ENCODE peak calls at places on chromosomes 11 and 22, in six cellular contexts. F, S, J, H, O and Y are unnamed samples.

GRCh38 chr11:13229675-13230359 is 47.8 kb upstream of the BMAL1 start:
- DNase-seq in J (no peak), H (no peak), F (no peak), O (no peak), S (no peak), Y (no peak)

GRCh38 chr22:45544588-45545170 is 42.0 kb downstream of the FBLN1 start:
- DNase-seq in F (no peak), H (no peak), S (no peak), J (peak), O (no peak), Y (no peak)

GRCh38 chr11:35112056-35112845 is 26.7 kb upstream of the CD44 start:
- DNase-seq in J (no peak), H (no peak), S (no peak), F (no peak), O (peak), Y (no peak)

GRCh38 chr11:104772806-104773241 is 125.4 kb downstream of the CASP12 start:
- DNase-seq in H (no peak), J (peak), S (peak), F (peak), O (peak), Y (no peak)

GRCh38 chr11:13030857-13031256 is 21.7 kb downstream of the RASSF10 start:
- DNase-seq in S (no peak), H (no peak), J (no peak), O (no peak), F (peak), Y (peak)

GRCh38 chr22:43891360-43892182 is at the start of gene PNPLA5:
- DNase-seq in J (no peak), S (no peak), F (no peak), H (no peak), O (no peak), Y (no peak)

GRCh38 chr11:44604171-44604581 is 38.7 kb downstream of the CD82 start:
- DNase-seq in S (no peak), F (no peak), H (no peak), O (no peak), J (no peak), Y (peak)

GRCh38 chr11:112769170-112769569 is 192.1 kb upstream of the NCAM1 start:
- DNase-seq in O (no peak), F (peak), S (no peak), J (no peak), H (no peak), Y (no peak)

GRCh38 chr11:133168016-133168415 is 364.3 kb downstream of the OPCML start:
- DNase-seq in F (no peak), H (no peak), S (no peak), O (no peak), J (no peak), Y (no peak)

GRCh38 chr11:118791015-118791960 is at the start of gene DDX6:
- DNase-seq in O (peak), J (peak), F (peak), S (peak), H (peak), Y (peak)